ENCODE peak calls at places on chromosomes 3 and 15, in five cellular contexts. V is fibroblast of mammary gland; U is stimulated activated naive CD8-positive, alpha-beta T cell treated with anti-CD3 and anti-CD28 coated beads, Interleukin-15, Interleukin-2, amounts not matched to agents 100 U/mL and 50 U/mL, for 24 hours; T is HFF-Myc; I is memory B cell. R is an unnamed sample.

GRCh38 chr15:70857547-70858265 is 3.7 kb upstream of the LARP6 start:
- DNase-seq in V (no peak), U (no peak), T (no peak), I (no peak), R (peak; percentile 36)

GRCh38 chr15:73286356-73286755 is 82.4 kb downstream of the HCN4 start:
- DNase-seq in V (no peak), U (no peak), T (no peak), I (no peak), R (peak; percentile 14)

GRCh38 chr3:101687142-101687931 is 819 bp upstream of the RPL24 start:
- DNase-seq in V (no peak), U (no peak), T (no peak), I (no peak), R (no peak)

GRCh38 chr15:31840849-31841476 is 189.4 kb upstream of the CHRNA7 start:
- DNase-seq in V (no peak), U (no peak), T (no peak), I (no peak), R (no peak)

GRCh38 chr15:41950127-41950483 is 22.3 kb downstream of the EHD4 start:
- DNase-seq in V (no peak), U (no peak), T (no peak), I (no peak), R (no peak)

GRCh38 chr3:50430186-50430585 is 70.9 kb upstream of the TMEM115 start:
- DNase-seq in V (no peak), U (no peak), T (no peak), I (no peak), R (no peak)

GRCh38 chr15:90617668-90618097 is 88.0 kb downstream of the CRTC3 start:
- DNase-seq in V (no peak), U (no peak), T (no peak), I (no peak), R (no peak)

GRCh38 chr3:136994772-136995516 is 37.2 kb downstream of the IL20RB start:
- DNase-seq in V (peak; percentile 89), U (no peak), T (peak; percentile 65), I (no peak), R (peak; percentile 98)

GRCh38 chr3:176068750-176069149 is 1128.5 kb downstream of the TBL1XR1 start:
- DNase-seq in V (no peak), U (no peak), T (no peak), I (no peak), R (no peak)

GRCh38 chr15:70045045-70045444 is 52.7 kb downstream of the TLE3 start:
- DNase-seq in V (peak; percentile 91), U (no peak), T (no peak), I (no peak), R (no peak)

GRCh38 chr3:151875759-151876158 is 2.3 kb downstream of the SUCNR1 start:
- DNase-seq in V (no peak), U (no peak), T (no peak), I (no peak), R (peak; percentile 30)

GRCh38 chr3:65767551-65767950 is 271.2 kb downstream of the MAGI1 start:
- DNase-seq in V (no peak), U (no peak), T (no peak), I (no peak), R (no peak)

GRCh38 chr3:6179761-6180160 is 681.2 kb upstream of the GRM7 start:
- DNase-seq in V (no peak), U (no peak), T (no peak), I (no peak), R (no peak)

GRCh38 chr15:92492556-92492955 is 98.9 kb downstream of the ST8SIA2 start:
- DNase-seq in V (no peak), U (no peak), T (no peak), I (no peak), R (no peak)

GRCh38 chr3:102714567-102714966 is 279.8 kb downstream of the ZPLD1 start:
- DNase-seq in V (no peak), U (no peak), T (no peak), I (no peak), R (no peak)

GRCh38 chr3:171652932-171653331 is 157.4 kb downstream of the PLD1 start:
- DNase-seq in V (no peak), U (no peak), T (no peak), I (no peak), R (no peak)

GRCh38 chr15:42094512-42094963 is at the start of gene PLA2G4D:
- DNase-seq in V (no peak), U (no peak), T (no peak), I (no peak), R (no peak)

GRCh38 chr15:68228971-68229385 is 550 bp downstream of the CLN6 start:
- DNase-seq in V (peak; percentile 9), U (no peak), T (no peak), I (no peak), R (no peak)

GRCh38 chr3:197012021-197012883 is 17.4 kb downstream of the MELTF start:
- DNase-seq in V (no peak), U (no peak), T (no peak), I (no peak), R (no peak)

GRCh38 chr3:167684389-167684993 is 30.7 kb upstream of the WDR49 start:
- DNase-seq in V (peak; percentile 68), U (peak; percentile 48), T (peak; percentile 45), I (peak; percentile 62), R (peak; percentile 81)

GRCh38 chr3:166367947-166368533 is 530.8 kb upstream of the BCHE start:
- DNase-seq in V (no peak), U (no peak), T (no peak), I (no peak), R (no peak)

GRCh38 chr15:60362318-60363023 is 35.3 kb downstream of the ANXA2 start:
- DNase-seq in V (peak; percentile 93), U (peak; percentile 34), T (peak; percentile 72), I (no peak), R (no peak)

GRCh38 chr3:13581485-13582365 is 32.8 kb downstream of the FBLN2 start:
- DNase-seq in V (peak; percentile 17), U (no peak), T (no peak), I (no peak), R (peak; percentile 37)

GRCh38 chr15:70063992-70064379 is 33.7 kb downstream of the TLE3 start:
- DNase-seq in V (no peak), U (no peak), T (no peak), I (no peak), R (no peak)

GRCh38 chr3:111690242-111690641 is 95.1 kb upstream of the ZBED2 start:
- DNase-seq in V (peak; percentile 20), U (no peak), T (no peak), I (no peak), R (no peak)

GRCh38 chr3:126102530-126102951 is 18.6 kb upstream of the SLC41A3 start:
- DNase-seq in V (peak; percentile 15), U (no peak), T (no peak), I (no peak), R (peak; percentile 21)

GRCh38 chr3:61894988-61895935 is 333.9 kb downstream of the PTPRG start:
- DNase-seq in V (peak; percentile 96), U (peak; percentile 58), T (peak; percentile 98), I (peak; percentile 17), R (peak; percentile 28)

GRCh38 chr3:106119691-106120090 is 250.9 kb upstream of the CBLB start:
- DNase-seq in V (peak; percentile 90), U (no peak), T (no peak), I (no peak), R (peak; percentile 43)

GRCh38 chr15:35481992-35482391 is 64.0 kb downstream of the DPH6 start:
- DNase-seq in V (peak; percentile 68), U (no peak), T (peak; percentile 80), I (no peak), R (no peak)

GRCh38 chr3:127173516-127174166 is 19.3 kb upstream of the PRR23E start:
- DNase-seq in V (no peak), U (no peak), T (no peak), I (no peak), R (no peak)